ENCODE peak calls at places on chromosome 18, in ten cellular contexts. W, D, C, B, M, H, I, F, G and Y are unnamed samples. For H3K27me3 and H3K36me3, the result is how much of the 10 kb centered on the place peaks cover.

GRCh38 chr18:58288922-58289797 is 245.1 kb downstream of the NEDD4L start:
- DNase-seq in W (peak), D (peak), C (no peak), B (no peak), M (no peak), H (no peak), I (peak), F (peak), G (peak), Y (peak)

GRCh38 chr18:77124452-77124922 is 8.1 kb downstream of the MBP start:
- DNase-seq in W (no peak), D (peak), C (no peak), B (no peak), M (no peak), H (no peak), I (no peak), F (no peak), G (no peak), Y (no peak)

GRCh38 chr18:58195278-58195721 is 151.3 kb downstream of the NEDD4L start:
- DNase-seq in W (peak), D (peak), C (no peak), B (peak), M (no peak), H (peak), I (no peak), F (peak), G (no peak), Y (no peak)

GRCh38 chr18:23494992-23495391 is 8.3 kb upstream of the RMC1 start:
- DNase-seq in W (no peak), D (no peak), C (no peak), B (peak), M (no peak), H (no peak), I (no peak), F (no peak), G (no peak), Y (no peak)

GRCh38 chr18:23099621-23100020 is 35.7 kb upstream of the CABLES1 start:
- DNase-seq in W (no peak), D (no peak), C (peak), B (peak), M (no peak), H (peak), I (no peak), F (no peak), G (no peak), Y (no peak)

GRCh38 chr18:36262971-36263370 is 34.5 kb upstream of the FHOD3 start:
- DNase-seq in W (no peak), D (no peak), C (no peak), B (no peak), M (no peak), H (no peak), I (no peak), F (no peak), G (no peak), Y (no peak)

GRCh38 chr18:70411886-70412443 is 123.1 kb downstream of the SOCS6 start:
- DNase-seq in W (no peak), D (no peak), C (no peak), B (no peak), M (no peak), H (no peak), I (peak), F (no peak), G (no peak), Y (no peak)

GRCh38 chr18:44452346-44452745 is 228.3 kb upstream of the SETBP1 start:
- DNase-seq in W (no peak), D (no peak), C (no peak), B (no peak), M (no peak), H (no peak), I (no peak), F (no peak), G (no peak), Y (peak)

GRCh38 chr18:78571831-78572347 is 407.7 kb upstream of the SALL3 start:
- DNase-seq in W (no peak), D (no peak), C (no peak), B (no peak), M (no peak), H (no peak), I (no peak), F (no peak), G (no peak), Y (no peak)

GRCh38 chr18:77093584-77093983 is 39.0 kb downstream of the MBP start:
- DNase-seq in W (no peak), D (no peak), C (no peak), B (no peak), M (no peak), H (no peak), I (no peak), F (no peak), G (no peak), Y (no peak)

GRCh38 chr18:24400587-24400986 is 3.0 kb upstream of the OSBPL1A start:
- DNase-seq in W (no peak), D (no peak), C (no peak), B (no peak), M (no peak), H (no peak), I (no peak), F (no peak), G (no peak), Y (no peak)

GRCh38 chr18:55861266-55861665 is 273.3 kb upstream of the TCF4 start:
- DNase-seq in W (no peak), D (no peak), C (no peak), B (no peak), M (no peak), H (no peak), I (peak), F (peak), G (no peak), Y (peak)

GRCh38 chr18:55858661-55859111 is 270.7 kb upstream of the TCF4 start:
- DNase-seq in W (no peak), D (no peak), C (no peak), B (no peak), M (no peak), H (no peak), I (no peak), F (no peak), G (no peak), Y (no peak)

GRCh38 chr18:55857409-55857808 is 269.4 kb upstream of the TCF4 start:
- DNase-seq in W (no peak), D (no peak), C (no peak), B (no peak), M (no peak), H (no peak), I (no peak), F (no peak), G (no peak), Y (no peak)

GRCh38 chr18:55857961-55858360 is 270.0 kb upstream of the TCF4 start:
- DNase-seq in W (no peak), D (no peak), C (no peak), B (no peak), M (no peak), H (no peak), I (no peak), F (no peak), G (no peak), Y (no peak)

GRCh38 chr18:55859116-55859515 is 271.1 kb upstream of the TCF4 start:
- DNase-seq in W (no peak), D (no peak), C (no peak), B (no peak), M (no peak), H (no peak), I (no peak), F (no peak), G (no peak), Y (no peak)
- H3K4me3 ChIP-seq in W (no peak), D (no peak), C (no peak), B (no peak), M (peak), H (no peak), I (no peak), F (no peak), G (peak), Y (peak)

GRCh38 chr18:46650681-46651080 is 6.3 kb downstream of the LOXHD1 start:
- DNase-seq in W (no peak), D (no peak), C (no peak), B (no peak), M (no peak), H (no peak), I (no peak), F (no peak), G (no peak), Y (no peak)
- H3K27me3 ChIP-seq in W (under half), D (under half), C (under half), B (under half), M (under half), H (under half), I (under half), F (under half), G (under half), Y (under half)

DNA sequence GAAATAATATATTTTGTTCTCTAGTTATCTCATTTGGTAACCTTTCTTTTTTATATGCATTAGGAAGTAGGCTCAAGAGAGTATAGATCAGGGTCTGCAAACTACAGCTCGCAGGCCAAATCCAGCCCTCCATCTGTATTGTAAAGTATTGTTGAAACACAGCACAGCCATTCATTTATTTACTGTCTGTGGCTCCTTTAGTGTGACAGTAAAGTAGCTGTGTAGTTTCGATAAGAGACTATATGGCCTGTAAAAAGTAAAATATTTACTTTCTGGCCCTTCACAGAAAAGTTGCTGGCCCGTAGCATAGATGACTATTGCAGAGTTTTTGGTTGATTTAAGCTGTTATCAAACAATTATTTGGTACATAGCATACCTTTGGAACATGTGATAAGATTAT is 67.6 kb downstream of the MIB1 start:
- DNase-seq in W (no peak), D (no peak), C (no peak), B (no peak), M (no peak), H (no peak), I (no peak), F (no peak), G (no peak), Y (no peak)
- H3K36me3 ChIP-seq in W (under half), D (under half), C (under half), B (under half), M (half or more), H (under half), I (under half), F (half or more), G (under half), Y (under half)

GRCh38 chr18:2537281-2537680 is 34.0 kb downstream of the METTL4 start:
- DNase-seq in W (no peak), D (no peak), C (no peak), B (no peak), M (no peak), H (no peak), I (no peak), F (no peak), G (no peak), Y (no peak)

GRCh38 chr18:2534906-2535305 is 36.4 kb downstream of the METTL4 start:
- DNase-seq in W (no peak), D (no peak), C (no peak), B (no peak), M (no peak), H (no peak), I (no peak), F (no peak), G (no peak), Y (no peak)

GRCh38 chr18:2535419-2535910 is 35.8 kb downstream of the METTL4 start:
- DNase-seq in W (no peak), D (no peak), C (no peak), B (no peak), M (no peak), H (no peak), I (no peak), F (no peak), G (no peak), Y (no peak)

GRCh38 chr18:2536063-2536462 is 35.2 kb downstream of the METTL4 start:
- DNase-seq in W (no peak), D (no peak), C (no peak), B (no peak), M (no peak), H (no peak), I (no peak), F (no peak), G (no peak), Y (no peak)

DNA sequence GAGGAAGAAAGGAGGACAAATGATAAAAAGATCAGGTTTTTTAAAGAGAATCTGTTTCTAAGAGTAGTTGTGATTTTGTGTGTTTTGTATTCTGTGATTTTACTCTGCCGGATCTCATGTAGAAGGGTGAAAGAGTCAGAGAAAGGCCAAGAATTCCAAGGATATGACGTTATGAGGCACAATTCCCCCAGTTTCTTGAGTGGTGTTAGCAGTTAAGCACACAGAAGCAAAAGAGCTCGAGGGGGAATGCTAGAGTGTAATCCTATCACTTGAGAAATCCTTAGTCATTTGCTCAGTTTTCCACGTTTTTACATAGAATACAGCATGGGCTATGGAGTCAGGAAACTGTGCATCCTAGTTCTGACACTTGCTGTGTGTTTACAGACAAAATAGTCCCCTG is 34.8 kb downstream of the METTL4 start:
- DNase-seq in W (no peak), D (no peak), C (no peak), B (no peak), M (no peak), H (no peak), I (peak), F (no peak), G (peak), Y (no peak)
- H3K4me3 ChIP-seq in W (no peak), D (no peak), C (no peak), B (no peak), M (no peak), H (no peak), I (no peak), F (peak), G (no peak), Y (no peak)

GRCh38 chr18:73891572-73892421 is 255.8 kb downstream of the FBXO15 start:
- DNase-seq in W (no peak), D (peak), C (no peak), B (no peak), M (no peak), H (no peak), I (no peak), F (peak), G (no peak), Y (no peak)
- H3K27me3 ChIP-seq in W (under half), D (under half), C (under half), B (under half), M (under half), H (under half), I (under half), F (under half), G (under half), Y (under half)